ENCODE peak calls at places on chromosomes 13 and 19, in nine cellular contexts. B is heart right ventricle; F is NCI-H774; G is left cardiac atrium; P is putamen; J is astrocyte; I is epithelial cell of prostate; C is activated T-cell treated with anti-CD3 and anti-CD28 coated beads, Interleukin-2, amount 50 U/mL, for 72 hours; W is BJ. L is an unnamed sample.

GRCh38 chr13:95627590-95627989 is 16.9 kb downstream of the DZIP1 start:
- DNase-seq in B (no peak), F (no peak), G (no peak), P (no peak), J (peak; percentile 54), I (no peak), C (no peak), W (no peak), L (no peak)

GRCh38 chr13:49443327-49443688 is 556 bp downstream of the CAB39L start:
- DNase-seq in B (no peak), F (no peak), G (no peak), P (no peak), J (peak; percentile 17), I (no peak), C (no peak), W (no peak), L (peak; percentile 25)

GRCh38 chr19:13946414-13946813 is 5.9 kb upstream of the DCAF15 start:
- DNase-seq in B (no peak), F (no peak), G (no peak), P (no peak), J (no peak), I (peak; percentile 60), C (no peak), W (no peak), L (no peak)

GRCh38 chr19:18393836-18394235 is 3.6 kb downstream of the LRRC25 start:
- DNase-seq in B (no peak), F (no peak), G (peak; percentile 56), P (no peak), J (no peak), I (no peak), C (no peak), W (no peak), L (no peak)

GRCh38 chr19:43465468-43466120 is at the start of gene LYPD3:
- DNase-seq in B (no peak), F (no peak), G (peak; percentile 50), P (no peak), J (no peak), I (peak; percentile 66), C (peak; percentile 22), W (peak; percentile 6), L (no peak)

GRCh38 chr19:33282036-33282686 is 20.2 kb downstream of the CEBPA start:
- DNase-seq in B (no peak), F (no peak), G (peak; percentile 15), P (no peak), J (no peak), I (no peak), C (no peak), W (no peak), L (no peak)

GRCh38 chr19:10858204-10858828 is 10.1 kb downstream of the C19orf38 start:
- DNase-seq in B (no peak), F (no peak), G (no peak), P (no peak), J (no peak), I (no peak), C (peak; percentile 47), W (no peak), L (no peak)

GRCh38 chr13:71285700-71286099 is 581.3 kb downstream of the DACH1 start:
- DNase-seq in B (no peak), F (no peak), G (no peak), P (no peak), J (no peak), I (no peak), C (peak; percentile 2), W (no peak), L (no peak)

L was measured in SHP77.